ENCODE peak calls at places on chromosomes 6 and 20, in four cellular contexts. Y, E, N and A are unnamed samples.
A peak's percentile ranks its signal among the peaks of the same experiment; 100 is the strongest.

GRCh38 chr20:45798935-45799642 is 7.3 kb downstream of the DNTTIP1 start:
- DNase-seq in Y (peak; percentile 51), E (peak; percentile 69), N (peak; percentile 68), A (peak; percentile 43)

GRCh38 chr20:24438331-24438730 is 31.1 kb upstream of the SYNDIG1 start:
- DNase-seq in Y (no peak), E (no peak), N (no peak), A (no peak)

GRCh38 chr20:38146628-38147027 is 18.4 kb downstream of the TGM2 start:
- DNase-seq in Y (no peak), E (no peak), N (no peak), A (no peak)

GRCh38 chr6:31079656-31080261 is 32.6 kb downstream of the C6orf15 start:
- DNase-seq in Y (peak; percentile 63), E (peak; percentile 65), N (peak; percentile 66), A (peak; percentile 31)

GRCh38 chr6:31397901-31398300 is 5.5 kb upstream of the MICA start:
- DNase-seq in Y (no peak), E (no peak), N (no peak), A (no peak)

GRCh38 chr6:159837511-159837910 is 37.4 kb downstream of the PNLDC1 start:
- DNase-seq in Y (no peak), E (no peak), N (no peak), A (no peak)

GRCh38 chr6:131065824-131066171 is 2.8 kb upstream of the EPB41L2 start:
- DNase-seq in Y (no peak), E (no peak), N (no peak), A (no peak)

GRCh38 chr6:164164921-164165320 is 750.4 kb downstream of the QKI start:
- DNase-seq in Y (peak; percentile 2), E (no peak), N (no peak), A (no peak)

GRCh38 chr6:3510617-3511016 is 53.8 kb upstream of the SLC22A23 start:
- DNase-seq in Y (no peak), E (no peak), N (no peak), A (no peak)

GRCh38 chr6:98039443-98039842 is 756.4 kb upstream of the MMS22L start:
- DNase-seq in Y (no peak), E (no peak), N (no peak), A (no peak)

GRCh38 chr6:46159229-46159628 is 11.6 kb downstream of the ENPP5 start:
- DNase-seq in Y (no peak), E (no peak), N (no peak), A (no peak)